ENCODE peak calls at places on chromosomes 1 and 21, in five cellular contexts. X is GM12878, V is H1, G is NT2/D1, M is HepG2. J is an unnamed sample.

GRCh38 chr1:171403396-171403795 is 81.9 kb upstream of the PRRC2C start:
- DNase-seq in G (peak; percentile 36), M (no peak), X (no peak), V (no peak), J (no peak)

GRCh38 chr1:211711313-211711712 is 35.9 kb upstream of the NEK2 start:
- DNase-seq in X (no peak), M (no peak), V (no peak), G (no peak), J (no peak)

GRCh38 chr1:19596065-19596718 is 47.9 kb upstream of the NBL1 start:
- DNase-seq in V (no peak), G (no peak), X (no peak), M (no peak), J (peak; percentile 28)

GRCh38 chr1:224368409-224368808 is 11.7 kb downstream of the CNIH4 start:
- DNase-seq in X (peak; percentile 40), M (no peak), G (no peak), V (no peak), J (no peak)

GRCh38 chr1:230277201-230277771 is 148.8 kb downstream of the PGBD5 start:
- DNase-seq in V (peak; percentile 87), M (no peak), G (peak; percentile 98), X (no peak), J (no peak)

GRCh38 chr1:40646385-40646784 is 19.1 kb downstream of the RIMS3 start:
- DNase-seq in V (no peak), M (peak; percentile 55), G (no peak), X (no peak), J (no peak)

GRCh38 chr1:22177354-22178003 is 34.6 kb upstream of the WNT4 start:
- DNase-seq in G (no peak), V (no peak), X (peak; percentile 56), M (no peak), J (no peak)

GRCh38 chr1:244196890-244197289 is 145.8 kb downstream of the ZBTB18 start:
- DNase-seq in G (no peak), M (no peak), X (no peak), V (no peak), J (no peak)

GRCh38 chr1:34976384-34977209 is 8.6 kb downstream of the TMEM35B start:
- DNase-seq in M (no peak), V (no peak), X (no peak), G (no peak), J (no peak)

GRCh38 chr1:103170608-103171007 is 62.3 kb upstream of the COL11A1 start:
- DNase-seq in X (no peak), M (no peak), V (no peak), G (no peak), J (no peak)

GRCh38 chr21:14554948-14555347 is 8.8 kb upstream of the SAMSN1 start:
- DNase-seq in V (no peak), G (peak; percentile 38), M (no peak), X (no peak), J (no peak)
- TF ChIP-seq SUZ12 in V (no peak), G (no peak), M (no peak), X (no peak), J (no peak)

DNA sequence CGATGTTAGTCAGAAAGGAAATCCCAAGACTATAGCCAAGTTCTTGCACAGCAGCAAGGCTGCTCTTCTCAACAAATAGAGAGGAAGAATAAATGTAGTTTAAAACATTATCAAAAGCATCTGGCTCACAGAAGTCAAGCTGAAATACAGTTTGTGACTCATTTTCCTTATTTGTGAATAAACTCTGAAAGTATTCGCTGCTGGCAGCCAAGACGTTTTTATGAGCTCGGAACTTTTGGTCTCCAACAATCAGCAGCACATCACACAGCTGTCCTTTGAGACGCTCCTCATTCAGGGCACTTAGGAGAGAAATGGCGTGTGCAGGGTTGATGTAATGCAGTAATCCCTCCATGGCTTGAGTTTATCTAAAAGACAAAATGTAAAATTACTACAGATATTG is 16.4 kb downstream of the ZBTB21 start:
- DNase-seq in G (no peak), M (no peak), V (no peak), X (no peak), J (no peak)
- TF ChIP-seq SUZ12 in G (no peak), M (no peak), V (no peak), X (no peak), J (no peak)

GRCh38 chr1:246725191-246725590 is 982 bp downstream of the SCCPDH start:
- DNase-seq in V (no peak), G (no peak), M (no peak), X (no peak), J (peak; percentile 8)
- TF ChIP-seq SUZ12 in V (no peak), G (no peak), M (no peak), X (no peak), J (no peak)

DNA sequence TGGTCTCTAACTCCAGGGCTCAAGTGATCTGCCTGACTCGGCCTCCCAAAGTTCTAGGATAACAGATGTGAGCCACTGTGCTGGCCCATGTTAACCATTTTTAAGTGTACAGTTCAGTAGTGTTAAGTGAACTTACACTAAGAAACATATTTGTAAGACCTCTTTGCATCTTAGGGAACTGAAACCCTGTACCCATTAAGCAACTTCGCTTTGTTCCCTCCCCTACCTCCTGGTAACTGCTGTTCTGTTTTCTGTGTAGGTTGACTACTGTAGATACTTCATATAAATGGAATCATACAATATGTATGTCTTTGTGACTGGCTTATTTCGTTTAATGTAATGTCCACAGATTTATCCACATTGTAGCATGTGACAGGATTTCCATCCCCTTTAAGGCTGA is 11.0 kb downstream of the NUDC start:
- DNase-seq in V (no peak), G (no peak), M (no peak), X (peak; percentile 37), J (no peak)
- TF ChIP-seq SUZ12 in V (no peak), G (no peak), M (no peak), X (no peak), J (no peak)

DNA sequence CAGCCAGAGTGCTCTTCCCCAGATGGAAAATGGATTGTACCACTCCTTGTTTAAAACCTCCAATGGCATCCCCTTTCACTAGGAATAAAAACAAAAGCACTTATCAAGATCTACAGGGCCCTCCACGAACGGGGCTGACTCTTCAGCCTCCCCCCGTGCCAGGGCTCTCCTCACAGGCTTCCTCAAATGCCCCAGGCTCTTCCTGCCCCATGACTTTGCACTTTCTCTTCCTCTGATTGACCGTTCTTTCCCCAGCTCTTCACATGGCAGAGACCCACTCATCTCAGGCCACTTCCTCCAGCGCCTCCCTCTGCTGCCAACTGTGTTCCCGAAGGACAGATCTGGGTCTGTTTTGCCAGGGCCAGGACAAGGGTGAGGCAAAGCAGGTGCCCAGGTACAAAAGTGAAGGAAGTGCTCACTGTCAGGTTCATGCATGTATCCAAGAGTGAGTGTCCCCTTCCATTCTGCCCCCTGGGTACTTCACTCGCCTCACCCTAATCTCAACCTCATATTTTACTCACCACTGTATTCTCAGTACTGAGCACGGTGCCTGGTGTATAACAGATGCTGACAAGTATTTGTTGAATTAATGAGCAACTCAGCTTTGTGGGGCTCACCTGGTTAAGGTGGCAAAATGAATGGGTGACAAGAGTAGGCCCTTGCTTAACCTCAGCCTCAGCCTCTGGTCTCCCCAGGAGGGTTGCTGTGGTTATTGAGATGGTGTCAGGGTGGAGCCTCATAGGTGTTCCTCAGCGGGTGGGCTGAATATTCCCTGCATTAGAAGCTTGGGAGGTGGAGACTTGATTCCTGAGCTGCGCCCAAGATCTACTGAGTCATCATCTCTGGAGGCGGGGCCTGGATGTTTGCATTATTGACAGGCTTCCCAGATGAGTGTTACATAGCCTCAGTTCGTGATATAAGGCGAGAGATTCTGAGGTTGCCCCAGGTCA is 39.6 kb downstream of the SYT6 start:
- DNase-seq in G (no peak), M (no peak), X (no peak), V (no peak), J (no peak)
- TF ChIP-seq SUZ12 in G (no peak), M (no peak), X (no peak), V (no peak), J (no peak)

GRCh38 chr1:202067188-202067977 is 55.3 kb upstream of the GPR37L1 start:
- DNase-seq in X (no peak), M (no peak), G (no peak), V (no peak), J (no peak)

GRCh38 chr1:202072211-202072610 is 50.5 kb upstream of the GPR37L1 start:
- DNase-seq in G (no peak), X (no peak), M (no peak), V (no peak), J (no peak)

GRCh38 chr1:202074985-202075773 is 47.5 kb upstream of the GPR37L1 start:
- DNase-seq in X (no peak), V (no peak), G (no peak), M (peak; percentile 49), J (no peak)

GRCh38 chr1:202068596-202068995 is 54.1 kb upstream of the GPR37L1 start:
- DNase-seq in V (no peak), G (no peak), M (no peak), X (no peak), J (no peak)

GRCh38 chr1:202069670-202070069 is 53.0 kb upstream of the GPR37L1 start:
- DNase-seq in X (no peak), G (no peak), M (peak; percentile 82), V (no peak), J (no peak)
- TF ChIP-seq SUZ12 in X (no peak), G (no peak), M (no peak), V (no peak), J (no peak)

GRCh38 chr1:111723091-111723806 is 15.9 kb downstream of the INKA2 start:
- DNase-seq in V (no peak), X (no peak), G (no peak), M (no peak), J (no peak)

GRCh38 chr1:111723871-111724270 is 15.3 kb downstream of the INKA2 start:
- DNase-seq in M (no peak), X (no peak), V (no peak), G (no peak), J (no peak)

GRCh38 chr1:111727056-111727455 is 12.1 kb downstream of the INKA2 start:
- DNase-seq in G (no peak), V (no peak), X (no peak), M (no peak), J (no peak)

GRCh38 chr1:111725192-111725591 is 14.0 kb downstream of the INKA2 start:
- DNase-seq in M (no peak), V (no peak), G (no peak), X (no peak), J (no peak)

GRCh38 chr1:111726311-111726710 is 12.9 kb downstream of the INKA2 start:
- DNase-seq in G (no peak), X (no peak), V (no peak), M (no peak), J (no peak)
- TF ChIP-seq SUZ12 in G (no peak), X (no peak), V (no peak), M (no peak), J (no peak)

DNA sequence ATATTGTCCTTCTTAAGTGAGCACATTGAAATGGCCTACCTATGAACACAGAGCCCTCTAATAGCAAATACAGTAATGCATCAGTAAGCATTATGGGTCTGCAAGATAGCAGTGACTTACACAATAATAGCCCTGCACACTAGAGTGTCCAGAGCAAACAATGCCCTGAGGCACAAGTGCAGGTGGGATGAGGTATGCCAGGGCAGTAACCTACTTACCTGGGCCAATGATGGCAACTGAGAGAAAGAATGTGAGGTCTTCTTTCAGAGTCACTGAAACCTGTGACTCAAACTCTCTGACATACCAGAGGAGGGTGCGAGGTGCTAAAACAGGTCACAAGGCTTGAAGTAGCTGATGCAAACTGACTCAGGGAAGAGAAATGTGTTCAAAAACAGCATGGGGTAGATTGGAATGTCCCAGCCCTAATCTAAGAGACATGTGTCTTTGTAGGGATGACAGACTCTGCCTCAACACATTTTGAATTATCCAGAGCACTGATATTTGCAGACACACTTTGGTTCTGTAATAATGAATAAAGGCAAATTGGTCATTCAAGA is 168.5 kb upstream of the RUNX1 start:
- DNase-seq in V (peak; percentile 15), X (no peak), G (peak; percentile 36), M (peak; percentile 10), J (no peak)
- TF ChIP-seq SUZ12 in V (no peak), X (no peak), G (no peak), M (no peak), J (no peak)

GRCh38 chr1:247111636-247112478 is 7.7 kb upstream of the ZNF669 start:
- DNase-seq in M (peak; percentile 31), G (no peak), V (no peak), X (no peak), J (peak; percentile 39)
- TF ChIP-seq SUZ12 in M (no peak), G (no peak), V (peak; percentile 72), X (no peak), J (no peak)